ENCODE peak calls at places on chromosomes 2 and 18, in nine cellular contexts. U, I, Y, F, D, K, T, X and L are unnamed samples.

GRCh38 chr2:44233450-44234128 is 41.7 kb upstream of the SLC3A1 start:
- DNase-seq in U (peak), I (no peak), Y (no peak), F (no peak), D (no peak), K (no peak), T (no peak), X (no peak), L (no peak)

GRCh38 chr2:16126969-16127940 is 186.9 kb downstream of the MYCN start:
- DNase-seq in U (no peak), I (no peak), Y (no peak), F (no peak), D (no peak), K (no peak), T (no peak), X (no peak), L (no peak)

GRCh38 chr18:33596178-33596854 is 18.3 kb downstream of the ASXL3 start:
- DNase-seq in U (no peak), I (no peak), Y (no peak), F (no peak), D (no peak), K (no peak), T (no peak), X (no peak), L (no peak)

GRCh38 chr2:64792310-64792709 is 138.6 kb upstream of the SERTAD2 start:
- DNase-seq in U (no peak), I (no peak), Y (no peak), F (no peak), D (no peak), K (no peak), T (no peak), X (no peak), L (no peak)

GRCh38 chr2:39289609-39290008 is 45.8 kb upstream of the CDKL4 start:
- DNase-seq in U (no peak), I (no peak), Y (peak), F (no peak), D (no peak), K (no peak), T (no peak), X (no peak), L (no peak)

GRCh38 chr2:60450488-60450887 is 103.0 kb downstream of the BCL11A start:
- DNase-seq in U (no peak), I (no peak), Y (no peak), F (no peak), D (no peak), K (no peak), T (no peak), X (no peak), L (no peak)

GRCh38 chr2:191114403-191114886 is 36.3 kb downstream of the STAT4 start:
- DNase-seq in U (peak), I (no peak), Y (peak), F (no peak), D (no peak), K (peak), T (no peak), X (peak), L (peak)

GRCh38 chr18:77103991-77104521 is 28.5 kb downstream of the MBP start:
- DNase-seq in U (no peak), I (no peak), Y (peak), F (no peak), D (peak), K (no peak), T (no peak), X (no peak), L (no peak)

GRCh38 chr2:119255760-119256573 is 32.3 kb downstream of the STEAP3 start:
- DNase-seq in U (peak), I (no peak), Y (peak), F (no peak), D (no peak), K (no peak), T (no peak), X (no peak), L (no peak)

GRCh38 chr2:25201265-25201664 is 32.9 kb upstream of the POMC start:
- DNase-seq in U (no peak), I (no peak), Y (no peak), F (no peak), D (no peak), K (no peak), T (no peak), X (no peak), L (no peak)

GRCh38 chr2:39094717-39095363 is 26.0 kb downstream of the SOS1 start:
- DNase-seq in U (peak), I (no peak), Y (no peak), F (no peak), D (no peak), K (no peak), T (no peak), X (no peak), L (no peak)

GRCh38 chr18:66655407-66655806 is 51.5 kb upstream of the CDH19 start:
- DNase-seq in U (no peak), I (no peak), Y (no peak), F (no peak), D (no peak), K (no peak), T (no peak), X (no peak), L (no peak)

GRCh38 chr2:31353121-31353520 is 61.4 kb downstream of the XDH start:
- DNase-seq in U (no peak), I (no peak), Y (no peak), F (no peak), D (no peak), K (no peak), T (no peak), X (no peak), L (no peak)